ENCODE peak calls at places on chromosomes 5 and 9, in six cellular contexts. F, A, O, W, M and I are unnamed samples.

GRCh38 chr9:36815566-36816348 is 218.3 kb downstream of the PAX5 start:
- DNase-seq in F (no peak), A (no peak), O (no peak), W (no peak), M (no peak), I (no peak)

GRCh38 chr5:127997131-127997775 is 86.3 kb upstream of the SLC12A2 start:
- DNase-seq in F (no peak), A (no peak), O (no peak), W (no peak), M (no peak), I (peak)

GRCh38 chr5:11511878-11512277 is 392.4 kb downstream of the CTNND2 start:
- DNase-seq in F (no peak), A (no peak), O (no peak), W (no peak), M (no peak), I (no peak)

GRCh38 chr5:138974227-138975063 is 99.3 kb upstream of the LRRTM2 start:
- DNase-seq in F (peak), A (peak), O (no peak), W (peak), M (peak), I (peak)

GRCh38 chr5:132510076-132510475 is 19.5 kb upstream of the IRF1 start:
- DNase-seq in F (peak), A (no peak), O (no peak), W (no peak), M (no peak), I (peak)

GRCh38 chr5:10140195-10140973 is 109.3 kb downstream of the ATPSCKMT start:
- DNase-seq in F (peak), A (no peak), O (no peak), W (no peak), M (peak), I (peak)

GRCh38 chr5:9151671-9152427 is 394.0 kb downstream of the SEMA5A start:
- DNase-seq in F (peak), A (no peak), O (no peak), W (no peak), M (no peak), I (no peak)

GRCh38 chr5:32760091-32760509 is 49.0 kb downstream of the NPR3 start:
- DNase-seq in F (peak), A (no peak), O (peak), W (no peak), M (no peak), I (peak)

GRCh38 chr9:133050781-133051180 is 11.0 kb upstream of the CEL start:
- DNase-seq in F (no peak), A (no peak), O (no peak), W (no peak), M (peak), I (no peak)

GRCh38 chr5:80238778-80239679 is 16.8 kb downstream of the SERINC5 start:
- DNase-seq in F (peak), A (peak), O (no peak), W (peak), M (peak), I (peak)

GRCh38 chr5:168219515-168220410 is 71.7 kb upstream of the WWC1 start:
- DNase-seq in F (peak), A (no peak), O (peak), W (no peak), M (peak), I (peak)

GRCh38 chr5:103638979-103639378 is 76.4 kb upstream of the NUDT12 start:
- DNase-seq in F (no peak), A (no peak), O (no peak), W (no peak), M (no peak), I (no peak)

GRCh38 chr5:116488334-116488733 is 86.3 kb downstream of the SEMA6A start:
- DNase-seq in F (peak), A (no peak), O (no peak), W (no peak), M (no peak), I (no peak)

GRCh38 chr5:141223112-141223783 is at the start of gene PCDHB14:
- DNase-seq in F (peak), A (no peak), O (peak), W (no peak), M (no peak), I (peak)

GRCh38 chr9:106697799-106698591 is 165.0 kb upstream of the ZNF462 start:
- DNase-seq in F (peak), A (peak), O (no peak), W (peak), M (peak), I (peak)

GRCh38 chr9:92100237-92100911 is 14.8 kb downstream of the SPTLC1 start:
- DNase-seq in F (peak), A (no peak), O (peak), W (no peak), M (no peak), I (peak)

GRCh38 chr5:171534009-171534895 is 114.8 kb downstream of the FGF18 start:
- DNase-seq in F (no peak), A (no peak), O (no peak), W (no peak), M (no peak), I (no peak)

GRCh38 chr5:78320461-78320860 is 26.0 kb upstream of the AP3B1 start:
- DNase-seq in F (peak), A (no peak), O (no peak), W (no peak), M (peak), I (peak)

GRCh38 chr9:33817327-33818166 is 587 bp downstream of the UBE2R2 start:
- DNase-seq in F (peak), A (peak), O (no peak), W (peak), M (peak), I (peak)
- TF ChIP-seq CTCF in F (peak), A (peak), O (no peak), W (peak), M (no peak), I (peak)

DNA sequence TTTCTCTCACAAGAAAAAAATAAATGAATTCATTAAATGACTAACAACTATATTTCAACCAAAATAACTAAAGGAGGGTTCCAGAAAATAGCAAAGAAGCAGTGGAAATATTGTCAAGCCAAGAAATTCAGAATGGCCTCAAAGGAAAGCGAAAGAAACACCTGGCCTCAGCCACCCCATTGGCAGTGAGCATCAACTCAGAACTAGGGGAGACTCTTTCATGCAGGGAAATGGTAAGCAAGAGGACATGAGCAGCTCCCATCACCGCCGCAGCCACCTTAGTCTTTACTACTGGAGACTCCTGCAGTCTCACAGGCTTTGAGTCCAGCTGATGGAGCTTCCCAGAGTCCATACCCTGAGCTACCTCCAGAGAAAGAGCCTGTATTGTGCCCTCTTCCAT is 343.9 kb upstream of the GRAMD2B start:
- DNase-seq in F (no peak), A (no peak), O (no peak), W (no peak), M (no peak), I (no peak)
- H3K4me3 ChIP-seq in F (no peak), A (no peak), O (no peak), W (no peak), M (no peak), I (no peak)

GRCh38 chr9:88060746-88061145 is 77.5 kb downstream of the SPATA31C2 start:
- DNase-seq in F (no peak), A (no peak), O (no peak), W (no peak), M (no peak), I (no peak)
- TF ChIP-seq CTCF in F (no peak), A (no peak), O (no peak), W (no peak), M (no peak), I (no peak)

GRCh38 chr9:127776195-127776918 is 2.1 kb downstream of the SH2D3C start:
- DNase-seq in F (no peak), A (no peak), O (no peak), W (no peak), M (peak), I (no peak)
- H3K4me3 ChIP-seq in F (no peak), A (peak), O (no peak), W (peak), M (no peak), I (no peak)

GRCh38 chr5:134873494-134873893 is 677 bp upstream of the TXNDC15 start:
- DNase-seq in F (no peak), A (no peak), O (no peak), W (no peak), M (no peak), I (no peak)

GRCh38 chr5:134877159-134877558 is 3.0 kb downstream of the TXNDC15 start:
- DNase-seq in F (no peak), A (no peak), O (no peak), W (no peak), M (no peak), I (no peak)

GRCh38 chr5:134878403-134878802 is 4.2 kb downstream of the TXNDC15 start:
- DNase-seq in F (no peak), A (no peak), O (no peak), W (no peak), M (peak), I (no peak)

GRCh38 chr5:134874831-134875655 is 872 bp downstream of the TXNDC15 start:
- DNase-seq in F (peak), A (peak), O (peak), W (peak), M (peak), I (peak)

DNA sequence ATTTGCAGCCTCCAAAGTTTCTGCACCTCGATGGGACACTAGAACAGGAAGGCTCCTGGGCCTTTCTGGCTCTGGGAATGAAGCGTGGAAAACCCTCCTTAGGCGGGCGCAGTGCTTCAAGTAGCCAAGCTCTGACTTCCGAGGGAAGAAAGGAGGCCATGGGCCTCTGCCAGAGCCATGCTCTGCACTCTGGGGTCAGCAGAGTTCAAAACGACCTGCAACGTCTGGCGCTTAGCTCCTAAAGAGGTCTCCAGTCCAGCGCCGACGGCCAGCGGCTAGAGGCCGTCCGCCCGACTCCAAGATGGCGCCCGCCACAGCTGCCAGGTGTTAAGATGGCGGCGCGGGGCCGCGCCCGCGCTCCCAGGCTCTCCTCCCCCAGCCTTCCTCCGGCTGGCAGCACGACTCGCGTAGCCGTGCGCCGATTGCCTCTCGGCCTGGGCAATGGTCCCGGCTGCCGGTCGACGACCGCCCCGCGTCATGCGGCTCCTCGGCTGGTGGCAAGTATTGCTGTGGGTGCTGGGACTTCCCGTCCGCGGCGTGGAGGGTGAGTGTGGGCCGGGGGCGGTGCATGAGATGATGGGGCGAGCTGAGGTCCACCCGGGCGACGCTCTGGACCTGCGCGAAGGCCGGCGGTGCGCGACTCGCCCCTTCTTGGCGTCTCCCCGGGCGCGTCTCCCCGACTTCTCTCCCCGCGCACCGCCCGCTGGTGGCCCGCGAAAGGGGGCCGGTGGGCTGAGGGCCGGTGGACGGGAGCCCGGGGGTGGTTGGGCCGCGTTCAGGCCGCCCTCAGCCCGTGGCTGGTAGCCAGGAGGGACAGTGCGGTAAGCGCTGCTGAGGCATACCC is at the start of gene TXNDC15:
- DNase-seq in F (peak), A (peak), O (peak), W (peak), M (peak), I (peak)
- TF ChIP-seq CTCF in F (no peak), A (no peak), O (no peak), W (no peak), M (no peak), I (no peak)

DNA sequence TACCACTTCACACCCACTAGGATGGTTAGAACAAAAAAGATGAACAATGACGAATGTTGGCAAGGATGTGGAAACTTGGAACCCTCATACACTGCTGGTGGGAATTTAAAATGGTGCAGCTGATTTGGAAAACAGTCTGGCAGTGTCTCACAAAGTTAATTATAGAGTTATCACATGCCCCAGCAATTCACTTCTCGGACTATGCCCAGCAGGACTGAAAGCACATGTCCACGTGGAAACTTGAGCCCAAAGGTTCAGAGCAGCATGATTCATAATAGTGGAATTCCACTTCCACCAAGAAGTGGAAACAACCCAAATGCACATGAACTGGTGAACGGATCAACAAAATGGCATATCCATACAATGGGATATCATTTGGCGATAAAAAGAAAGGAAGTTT is 84.9 kb upstream of the HRH2 start:
- DNase-seq in F (peak), A (no peak), O (no peak), W (no peak), M (peak), I (peak)
- H3K4me3 ChIP-seq in F (no peak), A (no peak), O (no peak), W (no peak), M (no peak), I (no peak)

GRCh38 chr5:29942089-29942488 is 1251.4 kb upstream of the CDH6 start:
- DNase-seq in F (no peak), A (no peak), O (no peak), W (no peak), M (no peak), I (no peak)
- TF ChIP-seq CTCF in F (no peak), A (no peak), O (no peak), W (no peak), M (no peak), I (no peak)

GRCh38 chr5:175850165-175850845 is 21.1 kb upstream of the CPLX2 start:
- DNase-seq in F (no peak), A (no peak), O (no peak), W (no peak), M (no peak), I (no peak)
- H3K4me3 ChIP-seq in F (no peak), A (no peak), O (no peak), W (no peak), M (no peak), I (no peak)

DNA sequence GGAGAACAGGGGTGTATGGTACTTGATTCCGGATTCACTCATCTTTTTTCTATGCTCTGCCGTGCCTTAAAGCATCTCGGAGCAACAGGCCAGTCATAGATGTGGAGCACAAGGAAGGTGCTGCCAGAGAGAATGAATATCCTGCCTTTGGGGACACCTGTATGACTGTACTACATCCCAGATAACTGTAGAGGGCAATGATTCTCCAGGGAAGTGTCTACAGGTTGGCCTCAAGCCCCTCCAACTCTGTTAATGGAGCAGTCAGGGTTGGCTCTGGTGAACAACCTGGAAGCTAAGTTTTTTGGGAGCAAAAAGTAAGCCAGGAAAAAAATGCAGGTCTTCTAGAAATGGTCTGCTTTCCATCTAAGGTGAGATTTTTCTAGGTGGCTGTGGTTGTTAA is 71.0 kb downstream of the NREP start:
- DNase-seq in F (no peak), A (no peak), O (no peak), W (no peak), M (no peak), I (no peak)
- TF ChIP-seq CTCF in F (no peak), A (no peak), O (peak), W (peak), M (no peak), I (no peak)